ENCODE peak calls at places on chromosome 17, in six cellular contexts. K, U, D, F, P and G are unnamed samples.

GRCh38 chr17:45093444-45094110 is 32.5 kb downstream of the NMT1 start:
- DNase-seq in K (no peak), F (no peak), P (no peak), U (no peak), D (no peak), G (no peak)

GRCh38 chr17:45801386-45801785 is 17.3 kb downstream of the CRHR1 start:
- DNase-seq in U (no peak), P (no peak), D (no peak), F (no peak), K (no peak), G (no peak)

GRCh38 chr17:17710728-17711541 is 29.7 kb downstream of the RAI1 start:
- DNase-seq in D (peak), P (no peak), F (no peak), U (no peak), K (peak), G (no peak)

GRCh38 chr17:28887871-28888471 is 9.6 kb downstream of the FLOT2 start:
- DNase-seq in K (no peak), U (no peak), D (no peak), P (no peak), F (no peak), G (no peak)

GRCh38 chr17:44901323-44901965 is 2.2 kb upstream of the EFTUD2 start:
- DNase-seq in D (no peak), U (no peak), F (no peak), P (no peak), K (peak), G (no peak)

GRCh38 chr17:34584805-34585416 is 5.5 kb downstream of the TMEM132E start:
- DNase-seq in D (no peak), U (peak), F (no peak), P (no peak), K (peak), G (no peak)

GRCh38 chr17:73231841-73232586 is 29.7 kb downstream of the CPSF4L start:
- DNase-seq in D (peak), U (peak), P (peak), K (peak), F (peak), G (peak)

GRCh38 chr17:61318684-61319098 is 81.0 kb upstream of the TBX2 start:
- DNase-seq in F (no peak), D (no peak), K (no peak), P (no peak), U (peak), G (no peak)

GRCh38 chr17:64679710-64680216 is 17.7 kb upstream of the SMURF2 start:
- DNase-seq in D (no peak), F (no peak), P (no peak), U (no peak), K (peak), G (no peak)

GRCh38 chr17:81906476-81907218 is 4.6 kb downstream of the PCYT2 start:
- DNase-seq in D (no peak), P (no peak), U (no peak), K (peak), F (no peak), G (no peak)

GRCh38 chr17:81908793-81909192 is 2.4 kb downstream of the PCYT2 start:
- DNase-seq in F (no peak), U (no peak), P (no peak), K (no peak), D (no peak), G (no peak)

GRCh38 chr17:81909231-81909630 is 2.0 kb downstream of the PCYT2 start:
- DNase-seq in K (no peak), U (no peak), F (no peak), P (no peak), D (no peak), G (no peak)

GRCh38 chr17:81905993-81906392 is 4.0 kb downstream of the NPB start:
- DNase-seq in D (no peak), P (no peak), K (no peak), F (no peak), U (no peak), G (no peak)

DNA sequence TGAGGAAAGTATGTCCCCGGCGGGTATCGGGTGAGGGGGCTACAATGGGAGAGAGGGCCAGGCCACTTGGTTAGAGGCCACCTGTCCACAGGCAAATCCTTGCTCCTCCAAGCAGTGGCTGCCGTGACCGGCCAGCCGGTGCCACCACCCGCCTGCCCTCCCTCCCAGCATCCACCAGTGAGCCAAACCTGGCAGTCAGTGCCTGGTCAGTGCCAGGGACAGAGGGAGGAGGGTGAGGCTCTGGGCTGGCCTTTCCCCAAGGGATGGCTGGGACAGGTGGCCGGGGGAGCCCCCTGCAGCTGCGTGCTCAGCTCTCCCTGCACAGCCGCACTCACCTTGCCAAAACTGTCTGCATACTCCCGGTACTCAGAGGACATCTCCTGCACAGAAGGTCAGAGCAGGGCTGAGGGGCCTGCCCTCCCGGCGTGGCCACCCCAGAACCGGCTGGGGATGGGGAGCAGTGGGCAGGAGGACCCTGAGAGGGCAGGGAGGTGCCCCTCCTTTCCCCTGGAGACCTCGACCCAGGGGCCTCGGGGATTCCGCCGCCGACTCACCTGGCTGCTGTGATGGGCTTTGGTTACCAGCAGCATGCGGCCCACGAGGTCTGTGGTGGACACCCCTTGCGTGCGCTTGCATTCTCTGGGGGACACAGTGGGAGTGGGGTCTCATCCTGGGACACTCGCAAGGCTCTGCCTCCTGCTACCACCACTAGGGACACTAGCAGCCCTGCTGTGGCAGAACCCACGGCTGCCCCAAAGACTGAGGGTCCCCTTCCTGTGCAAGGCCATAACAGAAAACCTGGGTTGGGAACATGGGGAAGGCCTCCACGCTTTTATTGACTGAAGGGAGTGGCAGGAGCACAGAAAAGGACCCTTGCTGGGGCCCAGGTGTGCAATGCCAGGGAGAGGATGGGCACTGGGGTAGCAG is 3.7 kb downstream of the PCYT2 start:
- DNase-seq in K (no peak), P (no peak), F (no peak), D (no peak), U (no peak), G (no peak)
- TF ChIP-seq CTCF in K (no peak), P (no peak), F (no peak), D (no peak), U (peak), G (no peak)

GRCh38 chr17:48470388-48471034 is 40.5 kb upstream of the SKAP1 start:
- DNase-seq in D (no peak), F (no peak), K (peak), P (no peak), U (no peak), G (no peak)
- TF ChIP-seq CTCF in D (no peak), F (no peak), K (no peak), P (no peak), U (no peak), G (no peak)

GRCh38 chr17:66580178-66580577 is 254.7 kb upstream of the CACNG5 start:
- DNase-seq in F (no peak), P (no peak), D (peak), U (no peak), K (peak), G (no peak)

GRCh38 chr17:66583112-66583748 is 251.7 kb upstream of the CACNG5 start:
- DNase-seq in P (no peak), U (no peak), D (no peak), F (no peak), K (no peak), G (no peak)

GRCh38 chr17:66580601-66581385 is 254.1 kb upstream of the CACNG5 start:
- DNase-seq in K (no peak), F (no peak), P (no peak), D (no peak), U (no peak), G (no peak)

GRCh38 chr17:66584927-66585326 is 250.0 kb upstream of the CACNG5 start:
- DNase-seq in F (no peak), D (no peak), K (no peak), P (no peak), U (no peak), G (no peak)

DNA sequence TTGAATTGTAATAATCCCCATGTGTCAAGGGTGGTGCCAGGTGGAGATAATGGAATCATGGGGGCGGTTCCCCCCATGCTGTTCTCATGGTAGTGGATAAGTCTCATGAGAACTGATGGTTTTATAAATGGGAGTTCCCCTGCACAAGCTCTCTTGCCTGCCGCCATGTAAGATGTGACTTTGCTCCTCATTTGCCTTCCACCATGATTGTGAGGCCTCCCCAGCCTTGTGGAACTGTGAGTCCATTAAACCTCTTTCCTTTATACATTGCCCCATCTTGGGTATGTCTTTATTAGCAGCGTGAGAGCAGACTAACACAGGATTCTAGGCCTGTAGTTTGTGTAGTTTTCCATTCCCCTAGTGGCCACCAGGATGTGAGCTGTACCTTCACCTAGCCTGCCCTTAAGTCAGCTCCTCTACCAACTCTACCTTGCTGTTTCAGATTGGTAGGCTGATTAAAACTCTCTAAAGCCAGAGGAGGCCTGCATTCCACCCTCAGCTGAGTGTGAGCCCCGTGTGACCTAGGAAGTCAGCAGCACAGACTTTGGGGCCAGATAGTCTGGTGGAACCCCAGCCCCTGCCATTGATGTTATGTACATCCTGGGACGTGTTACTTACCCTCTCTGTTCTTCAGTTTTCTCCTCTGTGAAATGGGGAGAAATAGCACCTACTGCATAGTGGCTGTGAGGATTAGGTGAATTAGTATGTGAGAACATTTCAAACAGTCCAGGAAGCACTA is 252.4 kb upstream of the CACNG5 start:
- DNase-seq in D (no peak), F (no peak), P (no peak), U (no peak), K (no peak), G (no peak)
- TF ChIP-seq CTCF in D (no peak), F (no peak), P (no peak), U (no peak), K (no peak), G (no peak)

DNA sequence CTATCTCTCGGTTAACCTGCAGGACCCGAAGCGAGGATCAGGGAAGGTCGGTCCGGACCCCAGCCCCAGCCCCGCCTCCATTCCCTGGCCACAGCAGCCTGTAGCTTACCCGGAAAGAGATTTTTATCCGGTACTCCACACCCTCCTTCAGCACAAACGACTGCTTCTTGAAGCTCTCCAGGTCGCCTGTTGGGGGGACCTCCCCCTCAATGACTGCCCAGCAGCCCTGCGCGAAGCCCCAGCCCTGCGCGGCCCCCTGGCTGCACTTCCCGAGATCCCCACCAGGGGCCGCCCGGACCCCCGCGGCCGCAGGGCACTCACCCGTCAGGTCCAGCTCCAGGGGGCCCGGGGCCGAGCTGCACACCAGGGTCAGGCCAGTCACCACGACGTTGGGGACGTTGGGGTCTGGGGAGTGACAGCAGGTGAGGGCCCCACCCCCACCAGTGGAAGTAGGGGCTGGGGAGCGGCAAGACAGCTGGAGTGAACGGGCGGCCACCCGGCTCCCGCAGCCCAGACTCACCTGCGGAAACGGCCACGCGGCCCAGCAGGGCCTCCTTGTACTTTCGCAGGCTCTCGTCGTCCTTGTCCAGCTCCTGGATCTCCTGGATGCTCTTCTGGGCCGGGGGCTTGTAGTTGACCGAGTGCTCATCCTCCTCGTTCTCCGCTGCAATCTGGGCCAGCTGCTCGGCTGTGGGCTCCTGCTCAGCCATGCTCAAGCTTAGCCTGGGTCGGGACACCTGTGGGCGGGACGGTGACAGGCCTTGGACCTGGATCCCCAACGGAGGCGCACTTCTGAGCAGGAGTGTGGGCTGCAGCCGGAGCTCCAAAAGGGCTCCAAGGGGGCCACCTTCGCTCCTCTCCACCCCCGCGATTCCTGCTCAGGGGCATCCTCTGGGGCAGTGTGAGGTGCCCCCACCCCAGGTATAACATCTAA is 1.6 kb downstream of the ARHGDIA start:
- DNase-seq in F (no peak), U (no peak), P (no peak), D (peak), K (peak), G (peak)
- TF ChIP-seq CTCF in F (peak), U (peak), P (peak), D (peak), K (peak), G (peak)

GRCh38 chr17:58117382-58117781 is 30.8 kb upstream of the OR4D1 start:
- DNase-seq in F (no peak), U (no peak), P (no peak), D (no peak), K (no peak), G (no peak)

GRCh38 chr17:58119491-58119890 is 28.7 kb upstream of the OR4D1 start:
- DNase-seq in U (no peak), F (no peak), D (no peak), P (no peak), K (no peak), G (no peak)

GRCh38 chr17:58127846-58128245 is 20.3 kb upstream of the OR4D1 start:
- DNase-seq in K (no peak), F (no peak), P (no peak), U (no peak), D (no peak), G (no peak)

GRCh38 chr17:58120195-58120822 is 27.9 kb upstream of the OR4D1 start:
- DNase-seq in U (peak), F (no peak), P (no peak), D (peak), K (peak), G (peak)

GRCh38 chr17:58121925-58122324 is 26.3 kb upstream of the OR4D1 start:
- DNase-seq in D (no peak), P (no peak), K (peak), F (no peak), U (peak), G (peak)
- TF ChIP-seq CTCF in D (no peak), P (peak), K (peak), F (peak), U (peak), G (peak)

DNA sequence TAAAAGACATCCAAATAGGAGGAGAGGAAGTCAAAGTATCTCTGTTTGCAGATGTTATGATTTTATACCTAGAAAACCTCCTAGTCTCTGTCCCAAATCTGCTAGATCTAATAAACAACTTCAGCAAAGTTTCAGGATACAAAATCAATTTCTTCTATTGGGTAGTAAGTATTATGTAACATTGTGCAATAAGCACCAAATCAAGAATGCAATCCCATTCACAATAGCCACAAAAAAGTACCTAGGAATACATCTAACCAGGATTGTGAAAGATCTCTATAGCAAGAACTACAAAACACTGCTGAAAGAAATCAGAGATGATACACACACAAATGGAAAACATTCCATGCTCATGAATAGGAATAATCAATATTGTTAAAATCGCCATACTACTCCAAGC is 13.0 kb downstream of the NLRP1 start:
- DNase-seq in D (no peak), F (no peak), P (no peak), U (no peak), K (no peak), G (no peak)
- TF ChIP-seq CTCF in D (no peak), F (no peak), P (no peak), U (no peak), K (no peak), G (no peak)

GRCh38 chr17:80008383-80008840 is 27.3 kb downstream of the TBC1D16 start:
- DNase-seq in D (peak), K (peak), F (peak), P (no peak), U (peak), G (peak)

GRCh38 chr17:80005360-80006338 is 30.0 kb downstream of the TBC1D16 start:
- DNase-seq in K (peak), P (no peak), U (no peak), D (peak), F (no peak), G (peak)

GRCh38 chr17:80007009-80007752 is 28.5 kb downstream of the TBC1D16 start:
- DNase-seq in D (no peak), K (no peak), F (no peak), U (no peak), P (no peak), G (no peak)

GRCh38 chr17:80007939-80008338 is 27.7 kb downstream of the TBC1D16 start:
- DNase-seq in U (no peak), D (no peak), F (no peak), K (no peak), P (no peak), G (no peak)

DNA sequence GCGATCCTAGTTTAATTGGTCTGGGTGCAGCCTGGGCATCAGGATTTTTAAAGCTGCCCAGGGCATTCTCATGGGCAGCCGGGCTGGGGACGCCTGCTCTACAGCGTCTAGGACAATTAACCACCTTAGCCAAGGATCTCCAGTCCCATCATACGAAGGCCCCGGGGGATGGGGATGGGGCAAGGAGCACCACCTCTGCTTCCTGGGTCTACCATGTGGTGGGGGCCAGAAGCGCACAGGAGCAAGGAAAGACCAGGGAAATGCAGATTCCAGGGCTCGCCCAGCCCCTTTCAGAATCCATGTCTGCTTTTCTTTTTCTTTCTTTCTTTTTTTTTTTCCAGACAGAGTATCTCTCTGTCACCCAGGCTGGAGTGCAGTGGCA is 29.3 kb downstream of the TBC1D16 start:
- DNase-seq in P (no peak), D (no peak), K (no peak), U (no peak), F (no peak), G (no peak)
- TF ChIP-seq CTCF in P (no peak), D (no peak), K (no peak), U (no peak), F (no peak), G (no peak)